ENCODE peak calls at places on chromosomes 4 and X, in seven cellular contexts. One of them, this sample, is unnamed.

GRCh38 chr4:67332627-67333026 is 212.7 kb downstream of the CENPC start:
- DNase-seq in HCT116: no peak
- DNase-seq in SK-N-SH: peak
- DNase-seq in H1: no peak
- DNase-seq in HepG2: peak
- DNase-seq in GM12878: no peak
- DNase-seq in K562: peak
- DNase-seq in this sample: peak

GRCh38 chr4:38667005-38667771 is 3.2 kb downstream of the KLF3 start:
- DNase-seq in HCT116: peak
- DNase-seq in SK-N-SH: peak
- DNase-seq in H1: peak
- DNase-seq in HepG2: peak
- DNase-seq in GM12878: no peak
- DNase-seq in K562: peak
- DNase-seq in this sample: peak

GRCh38 chr4:100289980-100290379 is 99.7 kb upstream of the DDIT4L start:
- DNase-seq in HCT116: no peak
- DNase-seq in SK-N-SH: no peak
- DNase-seq in H1: no peak
- DNase-seq in HepG2: no peak
- DNase-seq in GM12878: no peak
- DNase-seq in K562: no peak
- DNase-seq in this sample: no peak

GRCh38 chrX:22389544-22390243 is 117.0 kb downstream of the CBLL2 start:
- DNase-seq in HCT116: no peak
- DNase-seq in SK-N-SH: no peak
- DNase-seq in H1: no peak
- DNase-seq in HepG2: no peak
- DNase-seq in GM12878: no peak
- DNase-seq in K562: no peak
- DNase-seq in this sample: no peak

GRCh38 chrX:153688900-153689590 is 1.3 kb downstream of the SLC6A8 start:
- DNase-seq in HCT116: no peak
- DNase-seq in SK-N-SH: peak
- DNase-seq in H1: no peak
- DNase-seq in HepG2: no peak
- DNase-seq in GM12878: no peak
- DNase-seq in K562: peak
- DNase-seq in this sample: peak

GRCh38 chrX:137566746-137567473 is 983 bp downstream of the ZIC3 start:
- DNase-seq in HCT116: no peak
- DNase-seq in SK-N-SH: no peak
- DNase-seq in H1: no peak
- DNase-seq in HepG2: no peak
- DNase-seq in GM12878: no peak
- DNase-seq in K562: no peak
- DNase-seq in this sample: no peak

GRCh38 chr4:173793937-173794510 is 264.0 kb upstream of the HAND2 start:
- DNase-seq in HCT116: no peak
- DNase-seq in SK-N-SH: no peak
- DNase-seq in H1: no peak
- DNase-seq in HepG2: no peak
- DNase-seq in GM12878: no peak
- DNase-seq in K562: no peak
- DNase-seq in this sample: no peak

GRCh38 chr4:84583871-84584373 is 995 bp downstream of the CDS1 start:
- DNase-seq in HCT116: no peak
- DNase-seq in SK-N-SH: peak
- DNase-seq in H1: no peak
- DNase-seq in HepG2: no peak
- DNase-seq in GM12878: no peak
- DNase-seq in K562: peak
- DNase-seq in this sample: peak

GRCh38 chr4:122661176-122661575 is 40.3 kb upstream of the IL21 start:
- DNase-seq in HCT116: no peak
- DNase-seq in SK-N-SH: no peak
- DNase-seq in H1: no peak
- DNase-seq in HepG2: no peak
- DNase-seq in GM12878: no peak
- DNase-seq in K562: no peak
- DNase-seq in this sample: no peak

GRCh38 chrX:56281789-56282188 is 49.6 kb downstream of the KLF8 start:
- DNase-seq in HCT116: peak
- DNase-seq in SK-N-SH: peak
- DNase-seq in H1: no peak
- DNase-seq in HepG2: peak
- DNase-seq in GM12878: no peak
- DNase-seq in K562: no peak
- DNase-seq in this sample: no peak

GRCh38 chr4:178306565-178306964 is 864.3 kb upstream of the AGA start:
- DNase-seq in HCT116: no peak
- DNase-seq in SK-N-SH: no peak
- DNase-seq in H1: no peak
- DNase-seq in HepG2: no peak
- DNase-seq in GM12878: no peak
- DNase-seq in K562: no peak
- DNase-seq in this sample: no peak

GRCh38 chrX:124260845-124261244 is 71.6 kb upstream of the TEX13D start:
- DNase-seq in HCT116: no peak
- DNase-seq in SK-N-SH: no peak
- DNase-seq in H1: no peak
- DNase-seq in HepG2: no peak
- DNase-seq in GM12878: no peak
- DNase-seq in K562: no peak
- DNase-seq in this sample: no peak

GRCh38 chrX:134672101-134672500 is 13.8 kb upstream of the PLAC1 start:
- DNase-seq in HCT116: no peak
- DNase-seq in SK-N-SH: no peak
- DNase-seq in H1: no peak
- DNase-seq in HepG2: no peak
- DNase-seq in GM12878: no peak
- DNase-seq in K562: no peak
- DNase-seq in this sample: no peak

GRCh38 chrX:46198858-46199257 is 346.4 kb downstream of the ZNF674 start:
- DNase-seq in HCT116: no peak
- DNase-seq in SK-N-SH: no peak
- DNase-seq in H1: no peak
- DNase-seq in HepG2: peak
- DNase-seq in GM12878: no peak
- DNase-seq in K562: no peak
- DNase-seq in this sample: no peak

GRCh38 chr4:170769857-170770256 is 680.1 kb upstream of the AADAT start:
- DNase-seq in HCT116: no peak
- DNase-seq in SK-N-SH: no peak
- DNase-seq in H1: no peak
- DNase-seq in HepG2: no peak
- DNase-seq in GM12878: no peak
- DNase-seq in K562: no peak
- DNase-seq in this sample: no peak

GRCh38 chr4:16727218-16727617 is 171.2 kb downstream of the LDB2 start:
- DNase-seq in HCT116: no peak
- DNase-seq in SK-N-SH: no peak
- DNase-seq in H1: no peak
- DNase-seq in HepG2: no peak
- DNase-seq in GM12878: no peak
- DNase-seq in K562: no peak
- DNase-seq in this sample: no peak

GRCh38 chr4:16721618-16722291 is 176.7 kb downstream of the LDB2 start:
- DNase-seq in HCT116: no peak
- DNase-seq in SK-N-SH: no peak
- DNase-seq in H1: no peak
- DNase-seq in HepG2: peak
- DNase-seq in GM12878: no peak
- DNase-seq in K562: no peak
- DNase-seq in this sample: no peak

GRCh38 chr4:16725252-16725651 is 173.2 kb downstream of the LDB2 start:
- DNase-seq in HCT116: no peak
- DNase-seq in SK-N-SH: no peak
- DNase-seq in H1: no peak
- DNase-seq in HepG2: no peak
- DNase-seq in GM12878: no peak
- DNase-seq in K562: no peak
- DNase-seq in this sample: no peak

GRCh38 chr4:16717266-16717970 is 181.0 kb downstream of the LDB2 start:
- DNase-seq in HCT116: no peak
- DNase-seq in SK-N-SH: no peak
- DNase-seq in H1: no peak
- DNase-seq in HepG2: no peak
- DNase-seq in GM12878: no peak
- DNase-seq in K562: no peak
- DNase-seq in this sample: no peak

GRCh38 chr4:16722386-16722785 is 176.1 kb downstream of the LDB2 start:
- DNase-seq in HCT116: no peak
- DNase-seq in SK-N-SH: no peak
- DNase-seq in H1: no peak
- DNase-seq in HepG2: no peak
- DNase-seq in GM12878: no peak
- DNase-seq in K562: no peak
- DNase-seq in this sample: no peak
- TF ChIP-seq JUND in HCT116: no peak
- TF ChIP-seq JUND in SK-N-SH: peak
- TF ChIP-seq JUND in H1: no peak
- TF ChIP-seq JUND in HepG2: no peak
- TF ChIP-seq JUND in GM12878: no peak
- TF ChIP-seq JUND in K562: no peak
- TF ChIP-seq JUND in this sample: no peak

DNA sequence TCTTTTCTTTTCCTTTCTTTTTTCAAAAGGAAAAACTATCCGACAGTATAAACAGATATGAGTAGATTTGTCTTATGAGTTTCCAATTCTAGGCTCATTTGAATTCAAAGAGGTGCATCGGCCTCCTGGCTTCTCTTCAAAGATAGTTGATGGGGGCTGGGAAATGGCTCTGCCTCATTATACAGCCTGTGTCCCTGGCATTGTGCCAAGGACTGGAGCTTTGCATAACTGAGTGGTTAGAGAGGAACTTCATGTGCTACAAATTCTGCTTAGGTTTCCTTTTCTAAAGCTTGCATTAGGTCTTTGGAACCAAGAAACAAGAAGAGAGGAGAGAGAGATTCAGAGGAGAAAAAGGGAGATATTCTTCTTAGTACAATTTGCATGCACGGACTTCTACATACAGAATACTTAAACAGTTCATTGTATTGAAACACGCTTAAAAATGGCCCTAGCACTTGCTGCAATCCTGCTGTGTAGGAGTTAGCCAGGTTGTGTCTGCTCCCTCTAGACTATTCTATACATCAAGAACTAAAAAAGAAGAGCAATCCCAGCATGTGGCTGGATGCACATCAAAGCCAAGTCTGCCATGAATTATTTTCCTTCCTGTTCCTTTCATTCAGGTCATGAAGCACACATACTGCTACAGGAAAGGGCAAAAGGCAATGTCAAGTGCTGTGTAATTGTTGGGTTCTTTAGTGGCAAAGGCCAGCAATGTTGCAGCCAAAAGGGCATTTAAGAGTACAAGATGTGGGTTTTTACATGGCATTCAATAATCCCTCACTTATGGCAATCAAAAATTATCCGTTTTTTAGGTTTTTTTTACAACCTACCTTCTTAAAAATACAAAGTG is 70.9 kb downstream of the INTS12 start:
- DNase-seq in HCT116: no peak
- DNase-seq in SK-N-SH: peak
- DNase-seq in H1: no peak
- DNase-seq in HepG2: peak
- DNase-seq in GM12878: peak
- DNase-seq in K562: no peak
- DNase-seq in this sample: peak
- TF ChIP-seq JUND in HCT116: no peak
- TF ChIP-seq JUND in SK-N-SH: no peak
- TF ChIP-seq JUND in H1: no peak
- TF ChIP-seq JUND in HepG2: no peak
- TF ChIP-seq JUND in GM12878: no peak
- TF ChIP-seq JUND in K562: no peak
- TF ChIP-seq JUND in this sample: no peak

GRCh38 chr4:69154021-69154420 is 57.7 kb downstream of the UGT2B7 start:
- DNase-seq in HCT116: no peak
- DNase-seq in SK-N-SH: no peak
- DNase-seq in H1: no peak
- DNase-seq in HepG2: no peak
- DNase-seq in GM12878: no peak
- DNase-seq in K562: no peak
- DNase-seq in this sample: no peak

DNA sequence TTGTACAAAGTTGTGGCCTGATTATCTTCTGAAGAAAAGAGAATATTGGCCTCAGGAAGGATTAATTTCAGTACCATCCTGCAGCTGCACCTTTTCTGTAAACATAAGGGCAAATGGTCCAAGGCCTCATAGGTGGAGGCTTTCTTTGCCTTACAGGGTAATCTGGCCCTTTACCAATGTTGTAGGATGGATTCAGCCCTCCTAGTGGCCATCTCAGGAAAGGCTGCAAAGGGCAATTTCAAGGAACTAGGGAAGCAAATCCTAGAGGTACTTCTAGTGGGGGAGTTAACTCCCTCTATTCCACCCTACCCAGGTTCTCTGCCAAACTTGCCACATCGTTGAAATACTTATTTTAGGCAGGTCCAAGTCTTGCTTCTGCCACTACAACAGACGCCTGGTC is 57.6 kb downstream of the UGT2B11 start:
- DNase-seq in HCT116: peak
- DNase-seq in SK-N-SH: no peak
- DNase-seq in H1: no peak
- DNase-seq in HepG2: peak
- DNase-seq in GM12878: no peak
- DNase-seq in K562: no peak
- DNase-seq in this sample: peak
- TF ChIP-seq JUND in HCT116: no peak
- TF ChIP-seq JUND in SK-N-SH: no peak
- TF ChIP-seq JUND in H1: no peak
- TF ChIP-seq JUND in HepG2: no peak
- TF ChIP-seq JUND in GM12878: no peak
- TF ChIP-seq JUND in K562: no peak
- TF ChIP-seq JUND in this sample: no peak

DNA sequence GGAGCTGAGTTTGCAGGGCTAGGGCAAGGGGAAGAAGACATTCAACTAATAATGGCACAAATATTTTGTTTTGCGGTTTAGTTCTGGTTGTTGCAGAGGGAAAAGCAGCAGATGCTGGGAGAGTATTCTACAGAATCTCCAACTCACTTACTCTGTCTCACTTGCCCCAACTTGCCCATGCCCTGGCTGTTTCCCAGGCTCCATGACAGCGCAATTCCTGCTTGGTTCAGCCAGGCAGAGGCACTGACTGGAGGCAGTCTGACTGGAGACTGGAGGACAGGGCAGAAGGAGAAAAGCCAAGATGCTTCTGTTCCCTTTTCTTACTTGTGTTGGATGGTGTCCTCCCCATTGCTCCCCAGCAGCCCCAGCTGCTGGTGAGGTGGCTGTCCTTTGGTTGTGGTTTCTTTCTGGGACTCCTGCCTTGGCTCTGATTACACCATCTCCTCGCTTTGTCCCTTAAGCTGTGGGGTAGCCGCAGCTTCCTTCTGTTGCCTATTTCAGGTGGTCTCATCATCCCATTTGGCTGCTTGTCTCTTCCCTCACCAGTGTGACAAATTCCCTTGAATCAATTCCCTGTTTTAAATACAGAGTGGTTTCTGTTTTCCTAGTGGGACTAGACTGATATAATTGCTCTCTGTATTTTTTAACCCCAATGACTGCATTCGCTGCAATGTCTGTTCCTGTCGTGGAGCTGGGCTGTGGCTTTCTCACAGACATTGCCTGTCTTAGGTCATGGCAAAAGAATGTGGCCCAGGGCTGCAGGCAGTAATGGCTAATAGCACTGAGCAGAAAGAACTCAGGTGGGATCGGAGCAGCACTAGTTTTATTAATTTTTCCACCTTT is 24.2 kb upstream of the RASL11B start:
- DNase-seq in HCT116: no peak
- DNase-seq in SK-N-SH: no peak
- DNase-seq in H1: no peak
- DNase-seq in HepG2: peak
- DNase-seq in GM12878: no peak
- DNase-seq in K562: no peak
- DNase-seq in this sample: no peak
- TF ChIP-seq JUND in HCT116: no peak
- TF ChIP-seq JUND in SK-N-SH: peak
- TF ChIP-seq JUND in H1: peak
- TF ChIP-seq JUND in HepG2: peak
- TF ChIP-seq JUND in GM12878: no peak
- TF ChIP-seq JUND in K562: no peak
- TF ChIP-seq JUND in this sample: peak